ENCODE peak calls at places on chromosomes 5 and 9, in eight cellular contexts. One of them, this sample, is unnamed.
A peak's percentile ranks its signal among the peaks of the same experiment; 100 is the strongest.

GRCh38 chr5:120655828-120656435 is 191.8 kb downstream of the PRR16 start:
- DNase-seq in astrocyte: no peak
- DNase-seq in left ventricle myocardium inferior: no peak
- DNase-seq in upper lobe of right lung: no peak
- DNase-seq in lower lobe of right lung: no peak
- DNase-seq in gastrocnemius medialis: no peak
- DNase-seq in adrenal gland: peak; percentile 33
- DNase-seq in CD8-positive, alpha-beta memory T cell: no peak
- DNase-seq in this sample: no peak

GRCh38 chr5:30279237-30279636 is 914.2 kb upstream of the CDH6 start:
- DNase-seq in astrocyte: peak; percentile 57
- DNase-seq in left ventricle myocardium inferior: no peak
- DNase-seq in upper lobe of right lung: no peak
- DNase-seq in lower lobe of right lung: no peak
- DNase-seq in gastrocnemius medialis: no peak
- DNase-seq in adrenal gland: no peak
- DNase-seq in CD8-positive, alpha-beta memory T cell: no peak
- DNase-seq in this sample: no peak

GRCh38 chr9:133275105-133276000 is at the start of gene ABO:
- DNase-seq in astrocyte: no peak
- DNase-seq in left ventricle myocardium inferior: peak; percentile 57
- DNase-seq in upper lobe of right lung: peak; percentile 77
- DNase-seq in lower lobe of right lung: no peak
- DNase-seq in gastrocnemius medialis: no peak
- DNase-seq in adrenal gland: peak; percentile 35
- DNase-seq in CD8-positive, alpha-beta memory T cell: no peak
- DNase-seq in this sample: no peak

GRCh38 chr5:31442253-31442820 is 89.6 kb downstream of the DROSHA start:
- DNase-seq in astrocyte: no peak
- DNase-seq in left ventricle myocardium inferior: no peak
- DNase-seq in upper lobe of right lung: no peak
- DNase-seq in lower lobe of right lung: no peak
- DNase-seq in gastrocnemius medialis: no peak
- DNase-seq in adrenal gland: no peak
- DNase-seq in CD8-positive, alpha-beta memory T cell: no peak
- DNase-seq in this sample: no peak

GRCh38 chr9:33024126-33024965 is 727 bp upstream of the DNAJA1 start:
- DNase-seq in astrocyte: peak; percentile 29
- DNase-seq in left ventricle myocardium inferior: no peak
- DNase-seq in upper lobe of right lung: no peak
- DNase-seq in lower lobe of right lung: no peak
- DNase-seq in gastrocnemius medialis: no peak
- DNase-seq in adrenal gland: no peak
- DNase-seq in CD8-positive, alpha-beta memory T cell: no peak
- DNase-seq in this sample: no peak

GRCh38 chr9:98484218-98484617 is 224.5 kb downstream of the GABBR2 start:
- DNase-seq in astrocyte: peak; percentile 41
- DNase-seq in left ventricle myocardium inferior: no peak
- DNase-seq in upper lobe of right lung: no peak
- DNase-seq in lower lobe of right lung: no peak
- DNase-seq in gastrocnemius medialis: no peak
- DNase-seq in adrenal gland: no peak
- DNase-seq in CD8-positive, alpha-beta memory T cell: no peak
- DNase-seq in this sample: no peak

GRCh38 chr9:84851935-84852585 is 182.5 kb downstream of the NTRK2 start:
- DNase-seq in astrocyte: peak; percentile 96
- DNase-seq in left ventricle myocardium inferior: no peak
- DNase-seq in upper lobe of right lung: no peak
- DNase-seq in lower lobe of right lung: no peak
- DNase-seq in gastrocnemius medialis: peak; percentile 48
- DNase-seq in adrenal gland: peak; percentile 30
- DNase-seq in CD8-positive, alpha-beta memory T cell: no peak
- DNase-seq in this sample: no peak

GRCh38 chr5:171494452-171495121 is 75.1 kb downstream of the FGF18 start:
- DNase-seq in astrocyte: peak; percentile 77
- DNase-seq in left ventricle myocardium inferior: peak; percentile 78
- DNase-seq in upper lobe of right lung: peak; percentile 70
- DNase-seq in lower lobe of right lung: no peak
- DNase-seq in gastrocnemius medialis: peak; percentile 52
- DNase-seq in adrenal gland: peak; percentile 71
- DNase-seq in CD8-positive, alpha-beta memory T cell: no peak
- DNase-seq in this sample: no peak

GRCh38 chr9:129318121-129319075 is 140.3 kb upstream of the IER5L start:
- DNase-seq in astrocyte: no peak
- DNase-seq in left ventricle myocardium inferior: no peak
- DNase-seq in upper lobe of right lung: peak; percentile 53
- DNase-seq in lower lobe of right lung: no peak
- DNase-seq in gastrocnemius medialis: peak; percentile 29
- DNase-seq in adrenal gland: peak; percentile 57
- DNase-seq in CD8-positive, alpha-beta memory T cell: no peak
- DNase-seq in this sample: no peak

GRCh38 chr9:68843239-68843638 is 138.2 kb downstream of the PIP5K1B start:
- DNase-seq in astrocyte: no peak
- DNase-seq in left ventricle myocardium inferior: no peak
- DNase-seq in upper lobe of right lung: no peak
- DNase-seq in lower lobe of right lung: no peak
- DNase-seq in gastrocnemius medialis: no peak
- DNase-seq in adrenal gland: no peak
- DNase-seq in CD8-positive, alpha-beta memory T cell: no peak
- DNase-seq in this sample: no peak

GRCh38 chr9:97387936-97388684 is 23.8 kb upstream of the TDRD7 start:
- DNase-seq in astrocyte: no peak
- DNase-seq in left ventricle myocardium inferior: no peak
- DNase-seq in upper lobe of right lung: no peak
- DNase-seq in lower lobe of right lung: no peak
- DNase-seq in gastrocnemius medialis: no peak
- DNase-seq in adrenal gland: no peak
- DNase-seq in CD8-positive, alpha-beta memory T cell: no peak
- DNase-seq in this sample: no peak

GRCh38 chr9:131645078-131645776 is 94.6 kb downstream of the RAPGEF1 start:
- DNase-seq in astrocyte: no peak
- DNase-seq in left ventricle myocardium inferior: no peak
- DNase-seq in upper lobe of right lung: no peak
- DNase-seq in lower lobe of right lung: no peak
- DNase-seq in gastrocnemius medialis: no peak
- DNase-seq in adrenal gland: no peak
- DNase-seq in CD8-positive, alpha-beta memory T cell: no peak
- DNase-seq in this sample: no peak

GRCh38 chr5:144567416-144567770 is 396.7 kb downstream of the KCTD16 start:
- DNase-seq in astrocyte: peak; percentile 47
- DNase-seq in left ventricle myocardium inferior: no peak
- DNase-seq in upper lobe of right lung: no peak
- DNase-seq in lower lobe of right lung: no peak
- DNase-seq in gastrocnemius medialis: no peak
- DNase-seq in adrenal gland: no peak
- DNase-seq in CD8-positive, alpha-beta memory T cell: no peak
- DNase-seq in this sample: no peak

GRCh38 chr9:21075484-21075883 is 2.3 kb downstream of the IFNB1 start:
- DNase-seq in astrocyte: no peak
- DNase-seq in left ventricle myocardium inferior: no peak
- DNase-seq in upper lobe of right lung: no peak
- DNase-seq in lower lobe of right lung: no peak
- DNase-seq in gastrocnemius medialis: no peak
- DNase-seq in adrenal gland: no peak
- DNase-seq in CD8-positive, alpha-beta memory T cell: no peak
- DNase-seq in this sample: no peak

GRCh38 chr5:160188151-160188967 is 40.9 kb upstream of the FABP6 start:
- DNase-seq in astrocyte: peak; percentile 85
- DNase-seq in left ventricle myocardium inferior: peak; percentile 75
- DNase-seq in upper lobe of right lung: peak; percentile 77
- DNase-seq in lower lobe of right lung: peak; percentile 63
- DNase-seq in gastrocnemius medialis: peak; percentile 40
- DNase-seq in adrenal gland: peak; percentile 87
- DNase-seq in CD8-positive, alpha-beta memory T cell: no peak
- DNase-seq in this sample: no peak

DNA sequence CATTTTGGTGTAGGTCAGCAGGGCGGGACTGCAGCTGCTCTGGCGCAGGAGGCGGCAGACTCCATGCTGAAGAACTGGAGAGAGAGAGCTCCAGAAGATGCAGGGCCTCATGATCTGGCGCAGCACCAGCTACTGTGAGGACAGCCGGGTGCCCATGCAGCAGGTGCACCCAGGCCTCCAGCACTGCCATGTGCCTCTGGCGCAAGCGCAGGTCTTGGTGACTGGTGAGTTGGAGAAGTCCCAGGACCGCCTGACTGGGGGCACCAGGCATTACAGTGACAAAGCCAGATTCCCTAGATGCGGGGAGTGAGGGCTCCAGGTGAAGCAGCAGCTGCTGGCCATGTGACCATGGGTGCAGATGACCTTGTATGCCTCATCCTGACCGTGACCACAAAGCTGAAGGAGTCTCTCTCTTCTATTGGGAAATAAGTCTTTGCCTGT is 24.3 kb upstream of the EXOC3 start:
- DNase-seq in astrocyte: no peak
- DNase-seq in left ventricle myocardium inferior: no peak
- DNase-seq in upper lobe of right lung: peak; percentile 58
- DNase-seq in lower lobe of right lung: peak; percentile 38
- DNase-seq in gastrocnemius medialis: peak; percentile 52
- DNase-seq in adrenal gland: no peak
- DNase-seq in CD8-positive, alpha-beta memory T cell: no peak
- DNase-seq in this sample: no peak
- H3K27ac ChIP-seq in astrocyte: no peak overlapping the region
- H3K27ac ChIP-seq in left ventricle myocardium inferior: no peak overlapping the region
- H3K27ac ChIP-seq in upper lobe of right lung: no peak overlapping the region
- H3K27ac ChIP-seq in lower lobe of right lung: no peak overlapping the region
- H3K27ac ChIP-seq in gastrocnemius medialis: no peak overlapping the region
- H3K27ac ChIP-seq in adrenal gland: no peak overlapping the region
- H3K27ac ChIP-seq in CD8-positive, alpha-beta memory T cell: no peak overlapping the region
- H3K27ac ChIP-seq in this sample: no peak overlapping the region

DNA sequence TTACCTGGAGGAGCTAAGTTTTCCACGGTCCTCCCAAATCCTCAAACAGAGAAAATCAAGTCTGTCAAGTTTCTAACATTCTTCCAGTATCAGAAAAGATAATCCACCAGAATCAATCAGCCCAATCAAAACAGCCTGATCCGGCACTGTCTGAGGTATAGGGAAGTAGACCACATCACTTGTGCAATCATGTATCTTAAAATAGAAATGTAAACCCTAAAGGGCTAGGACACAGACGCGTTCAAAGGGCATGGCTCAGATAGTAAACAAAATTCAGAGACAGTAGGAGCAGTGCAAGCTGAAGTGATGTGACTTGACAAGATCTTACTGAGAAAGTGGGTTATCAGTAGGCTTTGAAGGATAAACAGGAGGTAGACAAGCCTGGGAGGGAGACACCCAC is 252.4 kb upstream of the DAPK1 start:
- DNase-seq in astrocyte: no peak
- DNase-seq in left ventricle myocardium inferior: no peak
- DNase-seq in upper lobe of right lung: no peak
- DNase-seq in lower lobe of right lung: no peak
- DNase-seq in gastrocnemius medialis: no peak
- DNase-seq in adrenal gland: no peak
- DNase-seq in CD8-positive, alpha-beta memory T cell: no peak
- DNase-seq in this sample: no peak
- H3K4me3 ChIP-seq in astrocyte: no peak overlapping the region
- H3K4me3 ChIP-seq in left ventricle myocardium inferior: no peak overlapping the region
- H3K4me3 ChIP-seq in upper lobe of right lung: no peak overlapping the region
- H3K4me3 ChIP-seq in lower lobe of right lung: no peak overlapping the region
- H3K4me3 ChIP-seq in gastrocnemius medialis: no peak overlapping the region
- H3K4me3 ChIP-seq in adrenal gland: no peak overlapping the region
- H3K4me3 ChIP-seq in CD8-positive, alpha-beta memory T cell: no peak overlapping the region
- H3K4me3 ChIP-seq in this sample: no peak overlapping the region

GRCh38 chr5:142178651-142179050 is 70.1 kb downstream of the NDFIP1 start:
- DNase-seq in astrocyte: no peak
- DNase-seq in left ventricle myocardium inferior: no peak
- DNase-seq in upper lobe of right lung: no peak
- DNase-seq in lower lobe of right lung: no peak
- DNase-seq in gastrocnemius medialis: no peak
- DNase-seq in adrenal gland: no peak
- DNase-seq in CD8-positive, alpha-beta memory T cell: no peak
- DNase-seq in this sample: no peak

GRCh38 chr5:142175039-142175438 is 66.5 kb downstream of the NDFIP1 start:
- DNase-seq in astrocyte: no peak
- DNase-seq in left ventricle myocardium inferior: no peak
- DNase-seq in upper lobe of right lung: no peak
- DNase-seq in lower lobe of right lung: no peak
- DNase-seq in gastrocnemius medialis: no peak
- DNase-seq in adrenal gland: peak; percentile 16
- DNase-seq in CD8-positive, alpha-beta memory T cell: no peak
- DNase-seq in this sample: no peak

GRCh38 chr5:142175461-142176142 is 67.0 kb downstream of the NDFIP1 start:
- DNase-seq in astrocyte: no peak
- DNase-seq in left ventricle myocardium inferior: no peak
- DNase-seq in upper lobe of right lung: no peak
- DNase-seq in lower lobe of right lung: no peak
- DNase-seq in gastrocnemius medialis: no peak
- DNase-seq in adrenal gland: no peak
- DNase-seq in CD8-positive, alpha-beta memory T cell: no peak
- DNase-seq in this sample: no peak

GRCh38 chr5:142179776-142180387 is 71.3 kb downstream of the NDFIP1 start:
- DNase-seq in astrocyte: no peak
- DNase-seq in left ventricle myocardium inferior: no peak
- DNase-seq in upper lobe of right lung: no peak
- DNase-seq in lower lobe of right lung: no peak
- DNase-seq in gastrocnemius medialis: no peak
- DNase-seq in adrenal gland: no peak
- DNase-seq in CD8-positive, alpha-beta memory T cell: no peak
- DNase-seq in this sample: no peak

DNA sequence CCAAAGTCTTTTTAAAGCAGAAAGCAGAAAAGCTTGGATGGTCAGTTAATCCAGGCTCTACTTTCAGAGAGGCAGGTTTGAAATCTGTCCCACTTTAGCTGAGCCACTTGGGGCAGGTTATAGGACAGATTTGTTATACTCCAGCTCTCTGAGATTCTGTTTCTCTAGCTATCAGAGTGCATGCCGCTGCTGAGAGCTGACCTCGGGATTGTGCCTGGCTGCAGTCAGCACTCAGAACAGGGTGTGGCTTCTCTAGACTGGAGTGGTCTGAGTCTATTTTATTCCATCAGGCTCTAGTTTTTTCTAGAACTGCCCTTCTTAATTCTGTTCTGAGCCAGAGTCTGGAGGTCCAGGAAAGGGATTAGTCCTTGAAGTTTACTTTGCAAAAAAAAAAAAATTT is 67.7 kb downstream of the NDFIP1 start:
- DNase-seq in astrocyte: no peak
- DNase-seq in left ventricle myocardium inferior: no peak
- DNase-seq in upper lobe of right lung: no peak
- DNase-seq in lower lobe of right lung: no peak
- DNase-seq in gastrocnemius medialis: no peak
- DNase-seq in adrenal gland: no peak
- DNase-seq in CD8-positive, alpha-beta memory T cell: no peak
- DNase-seq in this sample: no peak
- H3K27me3 ChIP-seq in astrocyte: no peaks in the 10 kb centered on the region
- H3K27me3 ChIP-seq in left ventricle myocardium inferior: no peaks in the 10 kb centered on the region
- H3K27me3 ChIP-seq in upper lobe of right lung: no peaks in the 10 kb centered on the region
- H3K27me3 ChIP-seq in lower lobe of right lung: no peaks in the 10 kb centered on the region
- H3K27me3 ChIP-seq in gastrocnemius medialis: no peaks in the 10 kb centered on the region
- H3K27me3 ChIP-seq in adrenal gland: no peaks in the 10 kb centered on the region
- H3K27me3 ChIP-seq in CD8-positive, alpha-beta memory T cell: no peaks in the 10 kb centered on the region
- H3K27me3 ChIP-seq in this sample: no peaks in the 10 kb centered on the region

DNA sequence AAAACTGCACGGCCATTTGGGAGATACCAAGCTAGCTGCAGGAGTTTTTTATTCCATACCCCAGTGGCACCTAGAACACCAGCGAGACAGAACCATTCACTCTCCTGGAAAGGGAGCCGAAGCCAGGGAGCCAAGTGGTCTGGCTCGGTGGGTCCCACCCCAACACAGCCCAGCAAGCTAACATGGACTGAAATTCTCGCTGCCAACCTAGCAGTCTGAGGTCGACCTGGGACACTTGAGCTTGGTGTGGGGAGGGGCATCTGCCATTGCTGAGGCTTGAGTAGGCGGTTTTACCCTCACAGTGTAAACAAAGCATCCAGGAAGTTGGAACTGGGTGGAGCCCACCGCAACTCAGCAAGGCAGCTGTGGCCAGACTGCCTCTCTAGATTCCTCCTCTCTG is 108.9 kb upstream of the CHD1 start:
- DNase-seq in astrocyte: no peak
- DNase-seq in left ventricle myocardium inferior: no peak
- DNase-seq in upper lobe of right lung: no peak
- DNase-seq in lower lobe of right lung: peak; percentile 60
- DNase-seq in gastrocnemius medialis: no peak
- DNase-seq in adrenal gland: no peak
- DNase-seq in CD8-positive, alpha-beta memory T cell: peak; percentile 83
- DNase-seq in this sample: peak; percentile 75
- H3K27ac ChIP-seq in astrocyte: no peak overlapping the region
- H3K27ac ChIP-seq in left ventricle myocardium inferior: no peak overlapping the region
- H3K27ac ChIP-seq in upper lobe of right lung: no peak overlapping the region
- H3K27ac ChIP-seq in lower lobe of right lung: no peak overlapping the region
- H3K27ac ChIP-seq in gastrocnemius medialis: no peak overlapping the region
- H3K27ac ChIP-seq in adrenal gland: no peak overlapping the region
- H3K27ac ChIP-seq in CD8-positive, alpha-beta memory T cell: no peak overlapping the region
- H3K27ac ChIP-seq in this sample: peak overlapping the region; percentile 32